ENCODE peak calls at places on chromosome 21, in six cellular contexts. A is RWPE2, S is KBM-7, V is HT-29, C is glutamatergic neuron, Z is IMR-90. M is an unnamed sample.
A peak's percentile ranks its signal among the peaks of the same experiment; 100 is the strongest.

GRCh38 chr21:16580661-16581060 is 850.9 kb downstream of the USP25 start:
- DNase-seq in V (no peak), Z (no peak), S (no peak), A (no peak), C (no peak), M (no peak)

GRCh38 chr21:43574741-43575465 is 84.4 kb downstream of the HSF2BP start:
- DNase-seq in C (no peak), S (peak; percentile 16), Z (no peak), V (no peak), A (no peak), M (peak; percentile 76)

GRCh38 chr21:43904316-43904925 is 39.4 kb downstream of the AGPAT3 start:
- DNase-seq in V (no peak), S (no peak), A (no peak), C (no peak), Z (no peak), M (no peak)

GRCh38 chr21:43703068-43703880 is 15.7 kb upstream of the PDXK start:
- DNase-seq in V (peak; percentile 53), Z (peak; percentile 68), A (no peak), S (no peak), C (no peak), M (no peak)

GRCh38 chr21:38577887-38578286 is 79.6 kb upstream of the ERG start:
- DNase-seq in C (no peak), S (no peak), Z (no peak), V (no peak), A (no peak), M (no peak)

GRCh38 chr21:34130598-34130985 is 57.2 kb downstream of the MRPS6 start:
- DNase-seq in A (no peak), C (no peak), V (no peak), S (no peak), Z (no peak), M (no peak)

GRCh38 chr21:21111309-21111920 is 113.2 kb downstream of the NCAM2 start:
- DNase-seq in S (no peak), Z (no peak), C (no peak), A (no peak), V (no peak), M (no peak)

GRCh38 chr21:44836666-44837471 is 19.0 kb upstream of the SUMO3 start:
- DNase-seq in Z (no peak), A (no peak), S (peak; percentile 40), V (peak; percentile 45), C (peak; percentile 71), M (no peak)

GRCh38 chr21:25421327-25422028 is 185.8 kb downstream of the MRPL39 start:
- DNase-seq in V (peak; percentile 31), A (no peak), Z (peak; percentile 68), C (no peak), S (peak; percentile 87), M (no peak)

GRCh38 chr21:34272321-34272720 is 91.5 kb upstream of the KCNE2 start:
- DNase-seq in C (no peak), V (no peak), A (no peak), Z (no peak), S (no peak), M (no peak)

GRCh38 chr21:45835301-45836267 is 146.0 kb upstream of the COL6A1 start:
- DNase-seq in S (no peak), V (no peak), C (no peak), A (no peak), Z (no peak), M (no peak)

GRCh38 chr21:16250282-16250681 is 520.5 kb downstream of the USP25 start:
- DNase-seq in V (no peak), A (no peak), S (no peak), C (no peak), Z (no peak), M (no peak)

GRCh38 chr21:46191257-46191685 is 7.0 kb upstream of the SPATC1L start:
- DNase-seq in S (no peak), Z (peak; percentile 85), C (no peak), V (no peak), A (peak; percentile 69), M (peak; percentile 25)

GRCh38 chr21:44020551-44020950 is 8.4 kb downstream of the TRAPPC10 start:
- DNase-seq in V (no peak), C (no peak), S (no peak), Z (no peak), A (no peak), M (no peak)

GRCh38 chr21:35343046-35343816 is 294.1 kb upstream of the RUNX1 start:
- DNase-seq in S (peak; percentile 24), C (no peak), Z (peak; percentile 38), V (no peak), A (no peak), M (no peak)

GRCh38 chr21:45556645-45557601 is 14.7 kb upstream of the SLC19A1 start:
- DNase-seq in Z (no peak), C (peak; percentile 17), A (peak; percentile 66), V (no peak), S (no peak), M (no peak)

GRCh38 chr21:18887922-18888602 is 484.5 kb upstream of the TMPRSS15 start:
- DNase-seq in C (no peak), V (no peak), S (no peak), Z (no peak), A (no peak), M (no peak)

GRCh38 chr21:28639742-28640141 is 352.9 kb downstream of the LTN1 start:
- DNase-seq in C (no peak), V (no peak), A (no peak), Z (no peak), S (no peak), M (no peak)

GRCh38 chr21:21268061-21268471 is 269.9 kb downstream of the NCAM2 start:
- DNase-seq in S (no peak), V (no peak), C (no peak), Z (peak; percentile 4), A (no peak), M (no peak)

GRCh38 chr21:45634511-45635183 is 8.9 kb upstream of the PCBP3 start:
- DNase-seq in A (no peak), V (no peak), Z (peak; percentile 18), S (no peak), C (no peak), M (no peak)

GRCh38 chr21:31372176-31372765 is 28.2 kb upstream of the TIAM1 start:
- DNase-seq in A (no peak), S (no peak), Z (no peak), V (no peak), C (no peak), M (no peak)

GRCh38 chr21:26850116-26850643 is 5.0 kb upstream of the ADAMTS1 start:
- DNase-seq in S (peak; percentile 77), V (peak; percentile 60), C (no peak), Z (peak; percentile 59), A (no peak), M (no peak)

GRCh38 chr21:45532826-45533730 is 9.2 kb downstream of the SLC19A1 start:
- DNase-seq in V (no peak), Z (no peak), C (peak; percentile 6), A (peak; percentile 38), S (peak; percentile 69), M (no peak)

M was measured in uterus.